ENCODE peak calls at places on chromosomes 1 and 21, in five cellular contexts. P is activated T-helper 2 cell treated with anti-CD3 and anti-CD28 coated beads, Interferon-gamma antibody, Interleukin-2, Interleukin-4, amounts not matched to agents 10 μg/mL and 5 μg/mL and 100 μg/mL, durations not matched to agents 14 hours and 24 hours and 36 hours; B is right atrium auricular region; G is heart right ventricle; U is non-pigmented ciliary epithelial cell. S is an unnamed sample.

GRCh38 chr21:32130031-32130891 is 148.6 kb downstream of the MIS18A start:
- DNase-seq in U (no peak), G (no peak), B (no peak), P (no peak), S (no peak)

GRCh38 chr1:234940841-234941240 is 187.8 kb downstream of the TOMM20 start:
- DNase-seq in P (no peak), G (no peak), B (no peak), U (no peak), S (no peak)

GRCh38 chr1:6445062-6445763 is 20.6 kb downstream of the ESPN start:
- DNase-seq in G (peak), B (no peak), U (no peak), P (no peak), S (no peak)

GRCh38 chr1:84192681-84193080 is 48.6 kb downstream of the PRKACB start:
- DNase-seq in B (no peak), P (no peak), U (no peak), G (no peak), S (no peak)

GRCh38 chr1:15722836-15723542 is 13.1 kb upstream of the SLC25A34 start:
- DNase-seq in B (no peak), P (no peak), G (no peak), U (no peak), S (no peak)

GRCh38 chr1:10712568-10712967 is 83.9 kb downstream of the CASZ1 start:
- DNase-seq in B (no peak), P (no peak), G (no peak), U (no peak), S (no peak)

GRCh38 chr1:32998009-32998555 is 33.5 kb upstream of the RNF19B start:
- DNase-seq in B (no peak), P (no peak), G (no peak), U (no peak), S (no peak)

GRCh38 chr1:225767591-225768540 is 9.8 kb upstream of the SRP9 start:
- DNase-seq in G (peak), B (peak), P (no peak), U (no peak), S (peak)

GRCh38 chr1:64569376-64569775 is 99.4 kb downstream of the CACHD1 start:
- DNase-seq in G (no peak), B (no peak), P (no peak), U (no peak), S (no peak)

GRCh38 chr1:92317836-92318493 is 19.1 kb downstream of the RPAP2 start:
- DNase-seq in G (no peak), U (no peak), P (peak), B (no peak), S (no peak)

GRCh38 chr1:234460652-234461051 is 18.3 kb downstream of the TARBP1 start:
- DNase-seq in U (no peak), P (no peak), G (no peak), B (no peak), S (no peak)

GRCh38 chr1:205210876-205211838 is at the start of gene DSTYK:
- DNase-seq in U (peak), B (peak), G (peak), P (peak), S (peak)

GRCh38 chr1:102097451-102097850 is 100.7 kb upstream of the OLFM3 start:
- DNase-seq in P (no peak), U (no peak), B (no peak), G (no peak), S (no peak)

GRCh38 chr1:109979489-109980091 is 5.0 kb upstream of the AHCYL1 start:
- DNase-seq in P (no peak), B (no peak), G (no peak), U (no peak), S (no peak)

GRCh38 chr1:61459345-61459744 is 265.6 kb downstream of the TM2D1 start:
- DNase-seq in B (no peak), U (no peak), P (no peak), G (no peak), S (no peak)

S was measured in pancreas.